ENCODE peak calls at places on chromosomes 7 and 10, in four cellular contexts. One of them, this sample, is unnamed.

GRCh38 chr10:31075434-31075833 is 43.8 kb upstream of the ZNF438 start:
- DNase-seq in WTC11: no peak
- DNase-seq in HCT116: no peak
- DNase-seq in HepG2: no peak
- DNase-seq in this sample: no peak

GRCh38 chr10:22370320-22370719 is 25.0 kb downstream of the SPAG6 start:
- DNase-seq in WTC11: no peak
- DNase-seq in HCT116: no peak
- DNase-seq in HepG2: no peak
- DNase-seq in this sample: no peak

GRCh38 chr7:42272793-42273665 is 36.0 kb upstream of the GLI3 start:
- DNase-seq in WTC11: peak
- DNase-seq in HCT116: no peak
- DNase-seq in HepG2: no peak
- DNase-seq in this sample: peak

GRCh38 chr7:47474211-47474936 is 107.5 kb downstream of the TNS3 start:
- DNase-seq in WTC11: no peak
- DNase-seq in HCT116: no peak
- DNase-seq in HepG2: no peak
- DNase-seq in this sample: no peak

GRCh38 chr7:2379821-2380450 is 23.5 kb upstream of the CHST12 start:
- DNase-seq in WTC11: no peak
- DNase-seq in HCT116: no peak
- DNase-seq in HepG2: no peak
- DNase-seq in this sample: no peak

GRCh38 chr7:101088069-101088425 is 2.8 kb downstream of the TRIM56 start:
- DNase-seq in WTC11: no peak
- DNase-seq in HCT116: no peak
- DNase-seq in HepG2: no peak
- DNase-seq in this sample: no peak

GRCh38 chr10:120634629-120635028 is 177.6 kb downstream of the PLPP4 start:
- DNase-seq in WTC11: peak
- DNase-seq in HCT116: peak
- DNase-seq in HepG2: no peak
- DNase-seq in this sample: peak

GRCh38 chr7:82410461-82410860 is 33.1 kb downstream of the CACNA2D1 start:
- DNase-seq in WTC11: no peak
- DNase-seq in HCT116: no peak
- DNase-seq in HepG2: no peak
- DNase-seq in this sample: no peak

GRCh38 chr7:83271212-83272099 is 108.8 kb upstream of the PCLO start:
- DNase-seq in WTC11: peak
- DNase-seq in HCT116: peak
- DNase-seq in HepG2: peak
- DNase-seq in this sample: peak

GRCh38 chr10:74231375-74231774 is 80.4 kb downstream of the ADK start:
- DNase-seq in WTC11: no peak
- DNase-seq in HCT116: no peak
- DNase-seq in HepG2: peak
- DNase-seq in this sample: no peak

GRCh38 chr7:38153515-38153914 is 24.5 kb upstream of the STARD3NL start:
- DNase-seq in WTC11: no peak
- DNase-seq in HCT116: no peak
- DNase-seq in HepG2: no peak
- DNase-seq in this sample: no peak

GRCh38 chr7:123712619-123713018 is 36.2 kb downstream of the WASL start:
- DNase-seq in WTC11: no peak
- DNase-seq in HCT116: no peak
- DNase-seq in HepG2: no peak
- DNase-seq in this sample: no peak

GRCh38 chr10:126014309-126014708 is 117.9 kb downstream of the FANK1 start:
- DNase-seq in WTC11: no peak
- DNase-seq in HCT116: no peak
- DNase-seq in HepG2: no peak
- DNase-seq in this sample: no peak

GRCh38 chr7:152336754-152337368 is 98.9 kb downstream of the KMT2C start:
- DNase-seq in WTC11: peak
- DNase-seq in HCT116: peak
- DNase-seq in HepG2: peak
- DNase-seq in this sample: peak

GRCh38 chr7:2856388-2857169 is 12.5 kb upstream of the GNA12 start:
- DNase-seq in WTC11: no peak
- DNase-seq in HCT116: no peak
- DNase-seq in HepG2: peak
- DNase-seq in this sample: no peak

GRCh38 chr7:11492307-11492706 is 339.7 kb downstream of the THSD7A start:
- DNase-seq in WTC11: no peak
- DNase-seq in HCT116: no peak
- DNase-seq in HepG2: no peak
- DNase-seq in this sample: no peak

GRCh38 chr7:45580053-45580872 is 6.1 kb downstream of the ADCY1 start:
- DNase-seq in WTC11: peak
- DNase-seq in HCT116: no peak
- DNase-seq in HepG2: no peak
- DNase-seq in this sample: peak

GRCh38 chr10:89342219-89342966 is 14.6 kb downstream of the IFIT3 start:
- DNase-seq in WTC11: no peak
- DNase-seq in HCT116: no peak
- DNase-seq in HepG2: no peak
- DNase-seq in this sample: no peak

GRCh38 chr10:96683710-96684109 is 36.6 kb downstream of the PIK3AP1 start:
- DNase-seq in WTC11: no peak
- DNase-seq in HCT116: no peak
- DNase-seq in HepG2: no peak
- DNase-seq in this sample: no peak

GRCh38 chr10:34194259-34194658 is 620.8 kb downstream of the PARD3 start:
- DNase-seq in WTC11: no peak
- DNase-seq in HCT116: no peak
- DNase-seq in HepG2: no peak
- DNase-seq in this sample: no peak

GRCh38 chr10:30783939-30784500 is 154.5 kb upstream of the LYZL2 start:
- DNase-seq in WTC11: peak
- DNase-seq in HCT116: peak
- DNase-seq in HepG2: peak
- DNase-seq in this sample: peak

GRCh38 chr10:77405771-77406241 is 231.8 kb downstream of the KCNMA1 start:
- DNase-seq in WTC11: peak
- DNase-seq in HCT116: peak
- DNase-seq in HepG2: peak
- DNase-seq in this sample: peak

GRCh38 chr7:147308539-147308938 is 1191.9 kb downstream of the CNTNAP2 start:
- DNase-seq in WTC11: no peak
- DNase-seq in HCT116: no peak
- DNase-seq in HepG2: no peak
- DNase-seq in this sample: no peak

GRCh38 chr7:55189447-55189760 is 170.6 kb downstream of the EGFR start:
- DNase-seq in WTC11: no peak
- DNase-seq in HCT116: no peak
- DNase-seq in HepG2: no peak
- DNase-seq in this sample: no peak

GRCh38 chr10:112218960-112219359 is 35.4 kb upstream of the GPAM start:
- DNase-seq in WTC11: no peak
- DNase-seq in HCT116: no peak
- DNase-seq in HepG2: no peak
- DNase-seq in this sample: no peak

GRCh38 chr7:150368884-150369739 is 490 bp downstream of the REPIN1 start:
- DNase-seq in WTC11: peak
- DNase-seq in HCT116: peak
- DNase-seq in HepG2: peak
- DNase-seq in this sample: peak

GRCh38 chr10:73439055-73439454 is 5.7 kb upstream of the MSS51 start:
- DNase-seq in WTC11: no peak
- DNase-seq in HCT116: no peak
- DNase-seq in HepG2: no peak
- DNase-seq in this sample: no peak

GRCh38 chr7:91945476-91945875 is 4.8 kb downstream of the AKAP9 start:
- DNase-seq in WTC11: no peak
- DNase-seq in HCT116: no peak
- DNase-seq in HepG2: peak
- DNase-seq in this sample: no peak

GRCh38 chr10:75956624-75957023 is 525.2 kb downstream of the LRMDA start:
- DNase-seq in WTC11: no peak
- DNase-seq in HCT116: peak
- DNase-seq in HepG2: no peak
- DNase-seq in this sample: peak

GRCh38 chr7:25894902-25895791 is 256.9 kb upstream of the NFE2L3 start:
- DNase-seq in WTC11: peak
- DNase-seq in HCT116: peak
- DNase-seq in HepG2: no peak
- DNase-seq in this sample: peak

GRCh38 chr10:70786799-70787415 is 1.7 kb upstream of the TBATA start:
- DNase-seq in WTC11: no peak
- DNase-seq in HCT116: no peak
- DNase-seq in HepG2: no peak
- DNase-seq in this sample: no peak

GRCh38 chr7:79982151-79982770 is 152.4 kb upstream of the GNAI1 start:
- DNase-seq in WTC11: no peak
- DNase-seq in HCT116: no peak
- DNase-seq in HepG2: no peak
- DNase-seq in this sample: no peak

GRCh38 chr7:1725199-1725701 is 55.2 kb downstream of the ELFN1 start:
- DNase-seq in WTC11: peak
- DNase-seq in HCT116: no peak
- DNase-seq in HepG2: no peak
- DNase-seq in this sample: no peak

GRCh38 chr7:130560972-130561371 is 69.1 kb downstream of the MEST start:
- DNase-seq in WTC11: no peak
- DNase-seq in HCT116: peak
- DNase-seq in HepG2: peak
- DNase-seq in this sample: peak

GRCh38 chr7:141702047-141702567 is at the start of gene DENND11:
- DNase-seq in WTC11: peak
- DNase-seq in HCT116: no peak
- DNase-seq in HepG2: no peak
- DNase-seq in this sample: peak

GRCh38 chr7:131330299-131330698 is 2.6 kb downstream of the MKLN1 start:
- DNase-seq in WTC11: no peak
- DNase-seq in HCT116: no peak
- DNase-seq in HepG2: no peak
- DNase-seq in this sample: no peak

GRCh38 chr10:29596826-29597225 is 37.9 kb downstream of the SVIL start:
- DNase-seq in WTC11: no peak
- DNase-seq in HCT116: no peak
- DNase-seq in HepG2: no peak
- DNase-seq in this sample: no peak

GRCh38 chr10:51574248-51575067 is 124.9 kb downstream of the CSTF2T start:
- DNase-seq in WTC11: no peak
- DNase-seq in HCT116: no peak
- DNase-seq in HepG2: no peak
- DNase-seq in this sample: no peak

DNA sequence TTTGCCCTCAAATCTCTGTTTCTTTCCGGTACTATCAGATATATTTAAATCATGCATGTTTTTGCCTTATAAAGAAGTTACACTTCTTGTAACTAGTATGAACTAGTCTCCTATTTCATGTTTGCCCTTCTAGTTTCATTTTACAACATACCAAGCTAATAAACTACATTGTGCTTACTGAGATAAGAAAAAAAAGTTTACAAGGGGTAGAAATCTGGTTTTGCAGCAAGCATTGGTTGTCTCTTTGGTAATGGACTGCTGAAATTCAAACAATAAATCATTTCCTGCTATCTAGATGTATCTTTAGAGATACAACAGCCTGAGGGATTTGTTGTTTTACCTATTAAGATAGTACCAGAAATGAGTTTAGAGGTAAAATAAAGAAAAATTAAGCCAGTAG is 18.8 kb downstream of the PTTG1IP2 start:
- DNase-seq in WTC11: no peak
- DNase-seq in HCT116: no peak
- DNase-seq in HepG2: no peak
- DNase-seq in this sample: no peak
- TF ChIP-seq SP1 in WTC11: no peak
- TF ChIP-seq SP1 in HCT116: no peak
- TF ChIP-seq SP1 in HepG2: no peak
- TF ChIP-seq SP1 in this sample: no peak

GRCh38 chr7:19119901-19120486 is 2.6 kb upstream of the TWIST1 start:
- DNase-seq in WTC11: no peak
- DNase-seq in HCT116: no peak
- DNase-seq in HepG2: no peak
- DNase-seq in this sample: no peak
- TF ChIP-seq SP1 in WTC11: no peak
- TF ChIP-seq SP1 in HCT116: no peak
- TF ChIP-seq SP1 in HepG2: no peak
- TF ChIP-seq SP1 in this sample: no peak

GRCh38 chr7:156947120-156947843 is 2.2 kb upstream of the NOM1 start:
- DNase-seq in WTC11: no peak
- DNase-seq in HCT116: no peak
- DNase-seq in HepG2: peak
- DNase-seq in this sample: no peak

GRCh38 chr7:156950381-156950858 is 908 bp downstream of the NOM1 start:
- DNase-seq in WTC11: no peak
- DNase-seq in HCT116: no peak
- DNase-seq in HepG2: no peak
- DNase-seq in this sample: no peak

GRCh38 chr7:156944876-156945275 is 4.6 kb upstream of the NOM1 start:
- DNase-seq in WTC11: peak
- DNase-seq in HCT116: no peak
- DNase-seq in HepG2: no peak
- DNase-seq in this sample: no peak

GRCh38 chr7:156948361-156948760 is 1.2 kb upstream of the NOM1 start:
- DNase-seq in WTC11: no peak
- DNase-seq in HCT116: no peak
- DNase-seq in HepG2: no peak
- DNase-seq in this sample: no peak

GRCh38 chr7:156949541-156950380 is at the start of gene NOM1:
- DNase-seq in WTC11: peak
- DNase-seq in HCT116: peak
- DNase-seq in HepG2: peak
- DNase-seq in this sample: peak
- TF ChIP-seq SP1 in WTC11: peak
- TF ChIP-seq SP1 in HCT116: no peak
- TF ChIP-seq SP1 in HepG2: peak
- TF ChIP-seq SP1 in this sample: no peak

GRCh38 chr7:36207451-36208291 is 54.6 kb downstream of the EEPD1 start:
- DNase-seq in WTC11: no peak
- DNase-seq in HCT116: no peak
- DNase-seq in HepG2: peak
- DNase-seq in this sample: no peak
- TF ChIP-seq SP1 in WTC11: no peak
- TF ChIP-seq SP1 in HCT116: no peak
- TF ChIP-seq SP1 in HepG2: no peak
- TF ChIP-seq SP1 in this sample: no peak

GRCh38 chr7:132380065-132380464 is 196.2 kb downstream of the PLXNA4 start:
- DNase-seq in WTC11: no peak
- DNase-seq in HCT116: no peak
- DNase-seq in HepG2: peak
- DNase-seq in this sample: no peak
- TF ChIP-seq SP1 in WTC11: no peak
- TF ChIP-seq SP1 in HCT116: no peak
- TF ChIP-seq SP1 in HepG2: no peak
- TF ChIP-seq SP1 in this sample: no peak

This sample was measured in HEK293T.